ENCODE peak calls at places on chromosomes 6 and 20, in five cellular contexts. F is iPS DF 19.7; K is activated CD4-positive, alpha-beta T cell treated with anti-CD3 and anti-CD28 coated beads, Interleukin-2, amount 50 U/mL, for 24 hours; W is NCI-H1694; R is mesothelial cell of epicardium. J is an unnamed sample.

GRCh38 chr20:35776513-35777101 is 4.8 kb downstream of the PHF20 start:
- DNase-seq in F (no peak), K (no peak), W (no peak), R (peak), J (no peak)

GRCh38 chr6:144758602-144759001 is 473.5 kb downstream of the UTRN start:
- DNase-seq in F (no peak), K (no peak), W (no peak), R (no peak), J (no peak)

GRCh38 chr6:157219201-157220200 is 103.8 kb downstream of the TMEM242 start:
- DNase-seq in F (no peak), K (no peak), W (no peak), R (no peak), J (no peak)

GRCh38 chr20:10553326-10553984 is 118.3 kb downstream of the SLX4IP start:
- DNase-seq in F (peak), K (no peak), W (peak), R (peak), J (peak)

GRCh38 chr20:58028123-58028522 is 200.3 kb downstream of the ANKRD60 start:
- DNase-seq in F (no peak), K (no peak), W (no peak), R (no peak), J (no peak)

GRCh38 chr6:41976794-41977484 is 35.3 kb upstream of the CCND3 start:
- DNase-seq in F (no peak), K (no peak), W (no peak), R (no peak), J (no peak)

GRCh38 chr20:44532981-44533331 is 11.1 kb upstream of the SERINC3 start:
- DNase-seq in F (no peak), K (no peak), W (no peak), R (no peak), J (no peak)

GRCh38 chr20:37988555-37988954 is 44.7 kb downstream of the TTI1 start:
- DNase-seq in F (no peak), K (no peak), W (no peak), R (no peak), J (no peak)

GRCh38 chr6:119627908-119628669 is 278.5 kb upstream of the MAN1A1 start:
- DNase-seq in F (no peak), K (no peak), W (no peak), R (no peak), J (no peak)

GRCh38 chr20:45044084-45044573 is 56.8 kb downstream of the KCNS1 start:
- DNase-seq in F (peak), K (no peak), W (peak), R (no peak), J (no peak)

GRCh38 chr6:151916680-151917164 is 109.2 kb downstream of the ESR1 start:
- DNase-seq in F (no peak), K (no peak), W (no peak), R (no peak), J (no peak)

GRCh38 chr6:157621401-157621800 is 201.6 kb upstream of the SNX9 start:
- DNase-seq in F (no peak), K (no peak), W (no peak), R (no peak), J (no peak)

GRCh38 chr20:50054626-50055511 is 58.1 kb downstream of the UBE2V1 start:
- DNase-seq in F (no peak), K (no peak), W (no peak), R (peak), J (no peak)

GRCh38 chr6:166398348-166398747 is 15.6 kb upstream of the MPC1 start:
- DNase-seq in F (no peak), K (no peak), W (no peak), R (no peak), J (no peak)

GRCh38 chr20:13755809-13756208 is 28.9 kb downstream of the ESF1 start:
- DNase-seq in F (no peak), K (no peak), W (no peak), R (no peak), J (no peak)

GRCh38 chr6:102813489-102814275 is 1420.2 kb downstream of the GRIK2 start:
- DNase-seq in F (no peak), K (no peak), W (no peak), R (no peak), J (no peak)

GRCh38 chr6:35213824-35214756 is at the start of gene SCUBE3:
- DNase-seq in F (peak), K (no peak), W (peak), R (peak), J (no peak)

GRCh38 chr6:164897523-164898094 is 411.8 kb downstream of the C6orf118 start:
- DNase-seq in F (no peak), K (no peak), W (no peak), R (no peak), J (no peak)

GRCh38 chr6:73739097-73739496 is 43.1 kb downstream of the CD109 start:
- DNase-seq in F (no peak), K (no peak), W (peak), R (no peak), J (no peak)

GRCh38 chr6:87697581-87698552 is 4.2 kb downstream of the AKIRIN2 start:
- DNase-seq in F (no peak), K (no peak), W (peak), R (no peak), J (no peak)

GRCh38 chr20:4045741-4046140 is 30.4 kb upstream of the RNF24 start:
- DNase-seq in F (no peak), K (no peak), W (no peak), R (no peak), J (no peak)

GRCh38 chr20:38326309-38326708 is 20.0 kb upstream of the LBP start:
- DNase-seq in F (no peak), K (no peak), W (no peak), R (no peak), J (no peak)

GRCh38 chr6:41306187-41306854 is 19.8 kb upstream of the TREM1 start:
- DNase-seq in F (no peak), K (no peak), W (peak), R (no peak), J (no peak)

GRCh38 chr6:20924911-20925543 is 390.8 kb downstream of the CDKAL1 start:
- DNase-seq in F (no peak), K (no peak), W (no peak), R (no peak), J (no peak)

GRCh38 chr6:57276946-57277345 is 40.5 kb upstream of the PRIM2 start:
- DNase-seq in F (no peak), K (no peak), W (no peak), R (no peak), J (no peak)